ENCODE peak calls at places on chromosomes 3 and 15, in four cellular contexts. P is GM13976, B is WTC11, F is WERI-Rb-1. U is an unnamed sample.

GRCh38 chr15:21261396-21261964 is 178.8 kb downstream of the POTEB3 start:
- DNase-seq in B (no peak), F (no peak), P (peak), U (no peak)

GRCh38 chr3:9951126-9951525 is 1.1 kb downstream of the PRRT3 start:
- DNase-seq in F (no peak), P (peak), B (no peak), U (no peak)

GRCh38 chr15:24878153-24878552 is 76.6 kb upstream of the SNRPN start:
- DNase-seq in P (no peak), F (peak), B (peak), U (no peak)

GRCh38 chr3:52820741-52821140 is 9.7 kb downstream of the ITIH4 start:
- DNase-seq in P (peak), F (peak), B (peak), U (peak)

GRCh38 chr3:107752202-107752990 is 229.6 kb downstream of the BBX start:
- DNase-seq in F (peak), P (no peak), B (peak), U (no peak)

GRCh38 chr3:15327941-15328340 is 4.4 kb downstream of the SH3BP5 start:
- DNase-seq in P (no peak), F (no peak), B (no peak), U (no peak)

GRCh38 chr3:550481-550880 is 353.9 kb downstream of the CHL1 start:
- DNase-seq in F (no peak), P (no peak), B (no peak), U (no peak)

GRCh38 chr3:184284696-184285095 is 8.9 kb downstream of the ECE2 start:
- DNase-seq in F (peak), P (peak), B (peak), U (peak)

GRCh38 chr3:128873623-128874022 is 5.8 kb upstream of the ACAD9 start:
- DNase-seq in P (no peak), F (no peak), B (no peak), U (no peak)

GRCh38 chr3:36366308-36366707 is 14.0 kb upstream of the STAC start:
- DNase-seq in F (no peak), B (no peak), P (no peak), U (no peak)

GRCh38 chr15:101059381-101060341 is 140.5 kb downstream of the LRRK1 start:
- DNase-seq in F (no peak), B (no peak), P (no peak), U (no peak)

GRCh38 chr3:83438177-83438576 is 1520.6 kb upstream of the CADM2 start:
- DNase-seq in B (no peak), P (no peak), F (no peak), U (no peak)

GRCh38 chr3:30183421-30183820 is 423.0 kb upstream of the TGFBR2 start:
- DNase-seq in F (no peak), B (no peak), P (no peak), U (no peak)

GRCh38 chr3:189132125-189132744 is 39.5 kb upstream of the TPRG1 start:
- DNase-seq in B (no peak), P (peak), F (no peak), U (no peak)

GRCh38 chr3:67018105-67018788 is 20.1 kb downstream of the KBTBD8 start:
- DNase-seq in F (no peak), B (no peak), P (no peak), U (no peak)

GRCh38 chr3:188947401-188947982 is 224.3 kb upstream of the TPRG1 start:
- DNase-seq in P (no peak), F (peak), B (peak), U (peak)

GRCh38 chr15:100123611-100124010 is 218.2 kb downstream of the ADAMTS17 start:
- DNase-seq in F (no peak), P (no peak), B (no peak), U (no peak)

GRCh38 chr3:51706788-51707731 is at the start of gene GRM2:
- DNase-seq in B (peak), F (peak), P (no peak), U (peak)

GRCh38 chr15:67178569-67179210 is 75.8 kb downstream of the AAGAB start:
- DNase-seq in F (no peak), B (no peak), P (no peak), U (no peak)

GRCh38 chr3:12903000-12903800 is 61.8 kb upstream of the RPL32 start:
- DNase-seq in P (no peak), B (no peak), F (no peak), U (no peak)

GRCh38 chr15:66369773-66370651 is 13.5 kb upstream of the TIPIN start:
- DNase-seq in B (no peak), F (no peak), P (peak), U (no peak)

GRCh38 chr15:35514759-35515158 is 31.2 kb downstream of the DPH6 start:
- DNase-seq in F (no peak), B (no peak), P (no peak), U (no peak)

GRCh38 chr3:20648921-20649381 is 462.9 kb upstream of the SGO1 start:
- DNase-seq in P (no peak), B (no peak), F (no peak), U (no peak)

GRCh38 chr3:123411340-123412040 is 37.4 kb downstream of the ADCY5 start:
- DNase-seq in P (no peak), B (no peak), F (no peak), U (no peak)

GRCh38 chr3:88362428-88362827 is 212.7 kb downstream of the C3orf38 start:
- DNase-seq in F (no peak), P (no peak), B (no peak), U (no peak)

DNA sequence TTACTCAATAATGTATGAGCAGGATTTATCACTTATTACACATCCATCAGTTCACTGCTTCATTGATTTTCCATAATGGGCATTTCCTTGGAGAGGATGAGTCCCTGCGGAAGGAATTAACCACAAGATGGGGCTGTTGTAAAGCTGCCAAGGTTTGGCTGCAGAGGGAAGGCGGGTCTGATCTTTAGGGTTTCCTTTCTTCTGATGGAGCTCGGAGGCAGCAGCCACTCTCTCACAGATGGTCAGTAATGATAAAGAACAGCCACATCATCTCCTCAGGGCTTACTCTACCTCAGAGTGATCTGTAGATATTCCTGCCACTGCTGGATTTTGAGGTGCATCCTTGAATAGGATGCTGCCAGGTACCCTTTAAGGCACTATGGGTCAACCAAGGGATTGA is 115.2 kb downstream of the USP13 start:
- DNase-seq in B (peak), P (no peak), F (peak), U (no peak)
- TF ChIP-seq CTCF in B (peak), P (peak), F (peak), U (peak)

GRCh38 chr15:96027501-96027900 is 303.0 kb upstream of the NR2F2 start:
- DNase-seq in F (no peak), P (no peak), B (no peak), U (no peak)

GRCh38 chr15:96029172-96029571 is 301.3 kb upstream of the NR2F2 start:
- DNase-seq in P (no peak), F (no peak), B (no peak), U (no peak)

GRCh38 chr15:96031426-96031825 is 299.1 kb upstream of the NR2F2 start:
- DNase-seq in F (no peak), P (no peak), B (no peak), U (no peak)

GRCh38 chr15:96023081-96023480 is 307.4 kb upstream of the NR2F2 start:
- DNase-seq in F (no peak), P (no peak), B (no peak), U (no peak)

DNA sequence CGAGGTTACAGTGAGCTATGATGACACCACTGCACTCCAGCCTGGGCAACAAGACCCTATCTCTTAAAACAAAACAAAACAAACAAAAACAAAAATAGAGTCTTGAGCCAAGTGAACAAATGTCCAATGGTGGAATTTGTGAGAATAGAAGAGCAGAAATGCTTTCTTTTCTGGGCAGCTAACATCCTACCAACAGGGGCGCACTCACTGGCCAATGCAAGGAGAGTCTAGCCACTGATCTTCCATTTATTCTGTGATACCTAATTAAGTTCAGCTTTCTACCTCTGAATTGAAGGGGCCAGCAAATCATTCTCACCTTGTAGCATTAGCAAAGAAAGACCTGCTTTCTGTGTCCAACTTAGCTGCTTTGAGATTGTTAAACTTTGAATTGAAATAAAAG is 301.9 kb upstream of the NR2F2 start:
- DNase-seq in F (no peak), B (no peak), P (no peak), U (no peak)
- TF ChIP-seq CTCF in F (no peak), B (no peak), P (no peak), U (no peak)

GRCh38 chr3:49723631-49724551 is at the start of gene GMPPB:
- DNase-seq in P (peak), F (peak), B (peak), U (peak)
- TF ChIP-seq CTCF in P (no peak), F (no peak), B (no peak), U (no peak)

DNA sequence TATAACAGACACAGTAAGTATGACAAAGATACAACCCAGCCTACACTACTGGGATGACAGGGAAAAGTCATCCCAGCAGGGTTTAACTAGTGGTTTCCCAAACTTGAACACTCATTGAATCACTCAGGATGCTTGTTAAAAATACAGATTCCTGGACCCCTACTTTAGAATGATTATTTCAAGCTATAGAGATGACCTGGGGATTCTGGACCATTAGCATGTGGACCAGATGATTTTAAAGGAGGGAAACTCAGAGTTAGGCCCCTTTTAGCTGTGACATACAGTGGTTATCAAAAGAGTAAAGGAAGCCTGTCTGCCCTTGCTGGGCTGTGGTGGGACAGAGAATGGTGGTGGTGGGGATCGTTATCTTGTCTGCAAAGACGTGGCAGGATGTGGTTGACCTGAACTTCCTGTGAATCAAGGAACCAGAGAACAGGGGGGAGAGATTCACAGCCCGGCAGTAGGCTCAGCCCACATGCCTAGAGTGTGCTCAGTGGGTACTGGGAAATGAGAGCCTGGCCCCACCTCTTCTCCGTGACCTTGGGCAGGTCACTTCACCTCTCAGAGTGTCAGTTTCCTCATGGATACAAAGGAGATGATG is 306.3 kb downstream of the RPLP1 start:
- DNase-seq in F (no peak), P (peak), B (no peak), U (no peak)
- TF ChIP-seq CTCF in F (no peak), P (no peak), B (no peak), U (no peak)

DNA sequence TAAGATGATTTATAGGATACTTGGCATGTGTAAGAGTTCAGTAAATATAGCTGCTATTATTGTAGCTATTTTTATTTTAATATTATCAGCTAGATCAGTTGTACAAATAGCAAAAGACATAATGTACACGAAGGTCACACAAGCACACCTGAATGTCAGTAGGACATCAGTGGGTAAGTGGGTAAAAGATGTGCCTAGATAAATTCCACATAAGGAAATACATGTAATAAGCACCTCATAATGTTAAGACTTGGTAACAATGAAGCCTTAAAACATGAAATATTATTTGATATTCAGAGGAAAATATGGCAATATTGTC is 41.5 kb downstream of the ABHD2 start:
- DNase-seq in B (no peak), P (no peak), F (no peak), U (no peak)
- TF ChIP-seq CTCF in B (no peak), P (no peak), F (no peak), U (no peak)

GRCh38 chr3:113212155-113212844 is 943 bp downstream of the BOC start:
- DNase-seq in P (peak), B (peak), F (peak), U (no peak)
- TF ChIP-seq CTCF in P (no peak), B (no peak), F (no peak), U (no peak)

GRCh38 chr3:97968376-97968775 is 3.9 kb downstream of the RIOX2 start:
- DNase-seq in P (no peak), B (no peak), F (no peak), U (no peak)
- TF ChIP-seq CTCF in P (no peak), B (no peak), F (no peak), U (no peak)

U was measured in D721Med.